ENCODE peak calls at places on chromosomes 6 and 20, in seven cellular contexts. O is stomach, T is body of pancreas, Y is adrenal gland, F is lower leg skin, E is uterus, D is HCT116. N is an unnamed sample.

GRCh38 chr6:77040566-77041195 is 422.6 kb downstream of the HTR1B start:
- DNase-seq in O (no peak), T (no peak), Y (no peak), F (no peak), E (no peak), D (no peak), N (no peak)

GRCh38 chr20:53872561-53873248 is 197.7 kb downstream of the BCAS1 start:
- DNase-seq in O (no peak), T (no peak), Y (no peak), F (no peak), E (no peak), D (no peak), N (no peak)

GRCh38 chr6:148035763-148036390 is 306.8 kb upstream of the SASH1 start:
- DNase-seq in O (no peak), T (no peak), Y (no peak), F (no peak), E (no peak), D (no peak), N (no peak)

GRCh38 chr6:133648576-133648975 is 240.3 kb upstream of the TCF21 start:
- DNase-seq in O (no peak), T (no peak), Y (no peak), F (no peak), E (no peak), D (no peak), N (no peak)

GRCh38 chr6:41546475-41546865 is 289 bp downstream of the FOXP4 start:
- DNase-seq in O (no peak), T (no peak), Y (no peak), F (no peak), E (no peak), D (no peak), N (no peak)

GRCh38 chr6:74182992-74183391 is 487.0 kb downstream of the CD109 start:
- DNase-seq in O (peak), T (peak), Y (no peak), F (peak), E (no peak), D (no peak), N (no peak)

GRCh38 chr20:43960231-43960630 is 45.6 kb downstream of the TOX2 start:
- DNase-seq in O (no peak), T (no peak), Y (no peak), F (no peak), E (no peak), D (no peak), N (no peak)

GRCh38 chr6:3438190-3439167 is 18.4 kb downstream of the SLC22A23 start:
- DNase-seq in O (no peak), T (no peak), Y (no peak), F (no peak), E (no peak), D (no peak), N (peak)

GRCh38 chr6:82246802-82247633 is 526 bp downstream of the IBTK start:
- DNase-seq in O (peak), T (peak), Y (peak), F (peak), E (no peak), D (peak), N (peak)

GRCh38 chr6:113969888-113970807 is 800 bp downstream of the HDAC2 start:
- DNase-seq in O (peak), T (peak), Y (peak), F (peak), E (peak), D (no peak), N (peak)

GRCh38 chr6:36039113-36039512 is 11.5 kb downstream of the MAPK14 start:
- DNase-seq in O (no peak), T (no peak), Y (no peak), F (no peak), E (no peak), D (no peak), N (no peak)

GRCh38 chr6:108364470-108364869 is 69.6 kb downstream of the AFG1L start:
- DNase-seq in O (no peak), T (no peak), Y (no peak), F (no peak), E (no peak), D (no peak), N (no peak)

GRCh38 chr6:100464910-100465700 is at the start of gene SIM1:
- DNase-seq in O (no peak), T (peak), Y (no peak), F (peak), E (no peak), D (no peak), N (no peak)

GRCh38 chr20:36920334-36920730 is 31.2 kb downstream of the SAMHD1 start:
- DNase-seq in O (no peak), T (no peak), Y (no peak), F (no peak), E (no peak), D (no peak), N (no peak)

GRCh38 chr20:25408890-25409289 is 1.4 kb downstream of the GINS1 start:
- DNase-seq in O (no peak), T (no peak), Y (no peak), F (no peak), E (no peak), D (no peak), N (no peak)

GRCh38 chr20:25408170-25408547 is 686 bp downstream of the GINS1 start:
- DNase-seq in O (no peak), T (no peak), Y (no peak), F (no peak), E (no peak), D (no peak), N (no peak)

GRCh38 chr20:25402583-25402982 is 4.9 kb upstream of the GINS1 start:
- DNase-seq in O (no peak), T (no peak), Y (no peak), F (no peak), E (no peak), D (no peak), N (no peak)

DNA sequence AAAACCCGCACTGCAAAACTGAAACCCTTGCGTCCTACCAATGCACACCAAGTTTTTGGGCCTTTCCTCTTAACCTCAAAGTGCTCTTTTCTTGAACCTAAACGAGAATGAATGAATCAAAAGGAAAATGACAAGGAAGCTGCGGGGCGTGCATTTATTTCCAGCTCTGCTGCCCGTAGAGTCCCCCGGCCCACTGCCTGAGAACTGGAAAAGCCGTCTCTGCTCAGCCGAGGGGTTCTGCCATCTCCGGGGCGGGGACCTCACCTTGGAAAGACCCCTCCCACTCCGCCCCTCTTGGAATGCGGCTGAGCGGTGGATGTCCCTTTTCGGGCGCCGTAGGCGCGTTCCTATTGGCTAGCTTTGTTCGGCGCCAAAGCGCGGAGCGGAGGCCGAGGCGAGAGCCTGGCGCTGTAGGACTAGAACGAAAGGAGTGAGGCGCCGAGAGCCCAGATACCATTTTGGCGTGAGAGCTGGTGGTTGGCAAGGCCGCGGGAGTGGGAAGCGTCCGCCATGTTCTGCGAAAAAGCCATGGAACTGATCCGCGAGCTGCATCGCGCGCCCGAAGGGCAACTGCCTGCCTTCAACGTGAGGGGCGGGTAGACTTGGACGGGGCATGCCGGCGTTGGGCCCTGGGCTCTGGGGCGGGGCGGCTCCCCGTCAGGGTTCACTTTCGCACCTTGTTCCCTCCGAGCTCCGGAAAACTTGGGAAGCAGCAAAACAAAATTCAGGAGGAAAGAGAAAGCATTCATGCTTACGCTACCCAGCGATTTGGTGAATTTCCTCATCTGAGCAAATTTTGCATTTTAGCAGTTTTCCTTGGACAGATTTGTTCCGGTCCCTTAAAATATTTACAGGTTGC is at the start of gene GINS1:
- DNase-seq in O (peak), T (peak), Y (peak), F (peak), E (peak), D (peak), N (peak)
- TF ChIP-seq POLR2A in O (no peak), T (no peak), Y (peak), F (no peak), E (peak), D (peak), N (peak)

DNA sequence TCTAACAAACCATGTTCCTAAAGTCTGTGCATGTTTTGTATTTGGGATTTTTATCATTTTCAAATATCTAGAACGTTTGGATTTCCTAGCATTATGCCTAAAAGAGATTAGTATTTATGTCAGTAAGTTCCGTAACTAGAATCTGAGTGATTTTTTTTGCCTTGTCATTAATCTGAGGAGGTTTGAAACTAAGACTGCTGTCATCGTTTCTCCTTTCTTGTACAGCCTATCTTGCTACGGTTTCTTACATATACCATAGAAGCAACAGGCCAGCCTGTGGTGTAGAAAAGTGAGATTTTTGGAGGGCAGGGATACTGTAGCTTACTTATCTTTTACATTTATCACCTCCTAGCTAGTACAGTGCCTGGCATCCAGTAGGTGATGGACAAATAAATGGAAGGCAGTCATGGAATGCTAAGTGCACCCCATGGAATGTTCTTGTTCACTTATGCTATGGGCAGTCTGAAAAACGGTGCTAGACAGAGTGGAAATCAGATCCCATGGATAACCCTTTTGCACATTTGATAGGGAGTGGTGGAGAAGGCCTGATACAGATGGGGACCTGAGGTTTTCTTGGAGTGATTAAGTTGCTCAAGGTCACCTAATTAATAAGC is 93.9 kb downstream of the ARID1B start:
- DNase-seq in O (no peak), T (no peak), Y (no peak), F (no peak), E (no peak), D (no peak), N (no peak)
- TF ChIP-seq POLR2A in O (no peak), T (no peak), Y (no peak), F (no peak), E (no peak), D (no peak), N (no peak)

GRCh38 chr6:32968093-32968769 is at the start of gene BRD2:
- DNase-seq in O (peak), T (peak), Y (peak), F (peak), E (peak), D (peak), N (peak)

GRCh38 chr6:32969685-32970412 is 1.5 kb downstream of the BRD2 start:
- DNase-seq in O (peak), T (peak), Y (peak), F (peak), E (peak), D (peak), N (peak)

GRCh38 chr6:32970413-32971244 is 2.2 kb downstream of the BRD2 start:
- DNase-seq in O (peak), T (peak), Y (peak), F (peak), E (peak), D (peak), N (peak)

GRCh38 chr6:32967151-32968091 is 973 bp upstream of the BRD2 start:
- DNase-seq in O (no peak), T (peak), Y (no peak), F (no peak), E (no peak), D (peak), N (no peak)

DNA sequence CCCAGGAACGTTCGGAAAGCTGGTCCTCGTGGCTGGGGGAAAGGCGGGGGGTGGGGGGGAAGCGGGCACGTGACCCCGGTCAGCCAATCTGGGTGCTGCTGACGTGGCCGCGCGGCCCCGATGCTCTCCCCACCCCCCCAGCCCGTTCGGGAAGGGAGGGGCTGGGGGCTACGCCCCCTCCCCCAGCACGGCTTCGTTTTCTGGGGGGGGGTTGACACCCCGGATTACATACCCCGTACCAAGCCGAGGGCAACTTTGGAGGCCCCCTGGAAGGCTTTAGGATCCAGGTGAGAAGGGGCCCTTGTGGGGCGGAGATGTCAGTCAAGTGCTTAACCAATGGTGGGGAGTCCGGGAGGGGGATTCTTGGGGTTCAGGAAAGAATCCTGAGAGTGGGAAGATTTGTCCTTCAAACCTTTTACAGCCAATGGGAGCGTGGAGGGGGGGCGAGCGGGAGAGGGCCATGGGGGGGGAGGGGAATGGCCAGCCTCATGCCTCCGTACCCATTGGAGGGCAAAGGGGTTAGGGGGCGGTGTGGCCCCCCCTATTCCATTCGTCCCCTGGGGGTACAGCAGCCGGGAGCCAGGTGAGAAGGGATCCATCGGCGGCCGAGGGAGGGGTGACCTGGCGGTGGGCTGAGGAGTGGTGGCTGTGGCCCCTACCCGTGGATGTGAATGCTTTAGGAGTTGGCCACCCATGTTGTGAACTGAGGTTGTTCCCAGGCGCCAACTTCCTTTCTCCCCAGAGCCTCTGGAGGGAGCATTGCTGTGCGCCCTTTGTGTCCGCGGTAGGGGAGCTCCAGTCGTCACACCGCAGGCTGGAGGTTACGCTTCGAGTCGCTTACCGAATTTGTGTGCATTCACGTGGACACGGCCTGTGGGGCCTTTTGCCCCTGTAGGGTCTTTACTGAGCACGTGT is 633 bp downstream of the BRD2 start:
- DNase-seq in O (peak), T (peak), Y (peak), F (peak), E (peak), D (peak), N (peak)
- TF ChIP-seq POLR2A in O (no peak), T (peak), Y (no peak), F (no peak), E (no peak), D (peak), N (peak)

GRCh38 chr6:45741437-45742166 is 274.1 kb downstream of the CLIC5 start:
- DNase-seq in O (peak), T (no peak), Y (no peak), F (no peak), E (no peak), D (no peak), N (no peak)
- TF ChIP-seq POLR2A in O (no peak), T (no peak), Y (no peak), F (no peak), E (no peak), D (no peak), N (no peak)

GRCh38 chr6:116370717-116371383 is at the start of gene DSE:
- DNase-seq in O (peak), T (peak), Y (peak), F (no peak), E (peak), D (no peak), N (peak)
- TF ChIP-seq POLR2A in O (no peak), T (no peak), Y (peak), F (peak), E (peak), D (no peak), N (peak)